ENCODE peak calls at places on chromosomes 11 and 22, in four cellular contexts. U is hepatocyte; P is activated CD8-positive, alpha-beta memory T cell treated with anti-CD3 and anti-CD28 coated beads, Interleukin-2, amount 50 U/mL, for 48 hours; A is NCI-H1930. V is an unnamed sample.
A peak's percentile ranks its signal among the peaks of the same experiment; 100 is the strongest.

GRCh38 chr11:103744496-103745153 is 291.8 kb upstream of the DDI1 start:
- DNase-seq in P (no peak), U (no peak), A (no peak), V (no peak)

GRCh38 chr11:59801981-59802638 is 8.5 kb downstream of the MRPL16 start:
- DNase-seq in U (no peak), P (no peak), A (no peak), V (no peak)

GRCh38 chr11:2892215-2893020 is 6.8 kb upstream of the CDKN1C start:
- DNase-seq in A (peak; percentile 69), P (peak; percentile 85), U (peak; percentile 61), V (no peak)

GRCh38 chr11:71227058-71227659 is 25.2 kb downstream of the SHANK2 start:
- DNase-seq in U (no peak), P (no peak), A (no peak), V (no peak)

GRCh38 chr11:61694971-61695706 is 14.9 kb downstream of the DAGLA start:
- DNase-seq in A (no peak), P (no peak), U (no peak), V (peak; percentile 44)

GRCh38 chr11:45150301-45150700 is 3.9 kb downstream of the PRDM11 start:
- DNase-seq in A (no peak), P (no peak), U (no peak), V (no peak)

GRCh38 chr22:46012182-46012880 is 35.4 kb upstream of the WNT7B start:
- DNase-seq in P (no peak), A (no peak), U (no peak), V (no peak)

GRCh38 chr11:63227521-63228107 is 15.8 kb downstream of the SLC22A25 start:
- DNase-seq in P (no peak), A (no peak), U (no peak), V (no peak)

GRCh38 chr11:92453055-92453454 is 228.4 kb downstream of the FAT3 start:
- DNase-seq in P (no peak), A (no peak), U (peak; percentile 19), V (no peak)

GRCh38 chr11:8831861-8832260 is 79.1 kb upstream of the AKIP1 start:
- DNase-seq in P (peak; percentile 36), A (no peak), U (no peak), V (no peak)

GRCh38 chr22:22997262-22997898 is 72.9 kb upstream of the GNAZ start:
- DNase-seq in A (no peak), P (no peak), U (no peak), V (no peak)

GRCh38 chr22:21760640-21761039 is 25.0 kb upstream of the YPEL1 start:
- DNase-seq in P (no peak), U (no peak), A (no peak), V (no peak)

GRCh38 chr11:132032555-132032954 is 662.1 kb downstream of the NTM start:
- DNase-seq in U (no peak), A (no peak), P (no peak), V (no peak)